ENCODE peak calls at places on chromosomes 5 and 9, in seven cellular contexts. N is tibial artery; Z is hepatocyte; S is keratinocyte; I is A673; J is body of pancreas; K is effector memory CD4-positive, alpha-beta T cell. U is an unnamed sample.

GRCh38 chr5:133952729-133953567 is 15.5 kb downstream of the C5orf15 start:
- DNase-seq in N (peak; percentile 88), K (no peak), Z (no peak), I (no peak), J (peak; percentile 28), S (peak; percentile 4), U (no peak)

GRCh38 chr9:109604788-109605187 is 106.7 kb upstream of the PTPN3 start:
- DNase-seq in Z (no peak), S (no peak), I (peak; percentile 75), N (no peak), J (no peak), K (no peak), U (no peak)

GRCh38 chr9:95048225-95049087 is 269.1 kb downstream of the FANCC start:
- DNase-seq in K (peak; percentile 25), Z (peak; percentile 87), N (peak; percentile 53), J (peak; percentile 87), I (peak; percentile 65), S (peak; percentile 59), U (no peak)

GRCh38 chr5:171745602-171746001 is 40.0 kb upstream of the SMIM23 start:
- DNase-seq in I (no peak), N (no peak), Z (no peak), K (no peak), J (no peak), S (no peak), U (no peak)

GRCh38 chr5:170622933-170623332 is 119.1 kb downstream of the KCNIP1 start:
- DNase-seq in S (no peak), N (no peak), J (no peak), Z (no peak), I (no peak), K (no peak), U (no peak)

GRCh38 chr9:137448569-137448962 is 7.4 kb upstream of the ENTPD8 start:
- DNase-seq in I (no peak), N (no peak), K (no peak), S (no peak), J (no peak), Z (no peak), U (no peak)

GRCh38 chr5:55850839-55851674 is at the start of gene IL31RA:
- DNase-seq in K (no peak), J (no peak), N (no peak), I (peak; percentile 29), S (peak; percentile 44), Z (peak; percentile 42), U (no peak)

GRCh38 chr9:133006731-133007352 is 24.0 kb upstream of the GTF3C5 start:
- DNase-seq in N (no peak), I (no peak), J (no peak), S (no peak), K (no peak), Z (no peak), U (no peak)

GRCh38 chr9:21764736-21765245 is 37.6 kb upstream of the MTAP start:
- DNase-seq in K (no peak), S (no peak), I (no peak), Z (no peak), J (no peak), N (no peak), U (no peak)

GRCh38 chr5:1004598-1005361 is 3.8 kb upstream of the NKD2 start:
- DNase-seq in J (peak; percentile 75), N (peak; percentile 52), S (no peak), I (peak; percentile 85), Z (peak; percentile 87), K (no peak), U (no peak)

GRCh38 chr9:27423919-27424710 is 100.0 kb upstream of the IFNK start:
- DNase-seq in K (no peak), S (no peak), N (no peak), Z (no peak), I (no peak), J (no peak), U (no peak)

GRCh38 chr5:123720955-123721354 is 209.0 kb downstream of the CSNK1G3 start:
- DNase-seq in J (no peak), N (no peak), K (no peak), S (no peak), Z (no peak), I (no peak), U (no peak)

GRCh38 chr9:88041447-88041846 is 67.1 kb upstream of the CDK20 start:
- DNase-seq in N (no peak), Z (peak; percentile 38), S (no peak), J (no peak), K (no peak), I (peak; percentile 42), U (no peak)

GRCh38 chr9:133403766-133404439 is 13.9 kb downstream of the REXO4 start:
- DNase-seq in S (peak; percentile 70), J (peak; percentile 69), Z (peak; percentile 49), N (no peak), K (peak; percentile 31), I (peak; percentile 29), U (no peak)

GRCh38 chr5:144191998-144192397 is 21.3 kb downstream of the KCTD16 start:
- DNase-seq in J (no peak), S (peak; percentile 55), K (no peak), I (peak; percentile 79), N (no peak), Z (peak; percentile 73), U (no peak)

GRCh38 chr9:106092083-106092482 is 397.7 kb downstream of the TMEM38B start:
- DNase-seq in Z (no peak), S (no peak), I (no peak), J (no peak), K (no peak), N (no peak), U (no peak)

GRCh38 chr5:141878186-141878770 is at the start of gene PCDH1:
- DNase-seq in K (no peak), N (no peak), S (no peak), I (peak; percentile 42), J (peak; percentile 66), Z (peak; percentile 72), U (peak; percentile 31)

GRCh38 chr9:75964431-75964830 is 74.0 kb downstream of the PCSK5 start:
- DNase-seq in I (no peak), K (no peak), Z (no peak), N (no peak), S (peak; percentile 80), J (no peak), U (no peak)

GRCh38 chr9:135809166-135809565 is 98.2 kb downstream of the CAMSAP1 start:
- DNase-seq in Z (no peak), I (no peak), J (no peak), S (no peak), N (no peak), K (no peak), U (no peak)

GRCh38 chr5:4758550-4758949 is 381.6 kb upstream of the ADAMTS16 start:
- DNase-seq in J (no peak), Z (no peak), N (no peak), K (no peak), S (no peak), I (no peak), U (no peak)

GRCh38 chr5:57082441-57083067 is 91.3 kb upstream of the GPBP1 start:
- DNase-seq in I (peak; percentile 30), J (no peak), Z (peak; percentile 55), K (no peak), N (no peak), S (no peak), U (no peak)

GRCh38 chr5:32092938-32093812 is 80.9 kb downstream of the GOLPH3 start:
- DNase-seq in N (peak; percentile 64), Z (peak; percentile 88), I (peak; percentile 86), S (no peak), J (peak; percentile 73), K (peak; percentile 13), U (peak; percentile 42)

DNA sequence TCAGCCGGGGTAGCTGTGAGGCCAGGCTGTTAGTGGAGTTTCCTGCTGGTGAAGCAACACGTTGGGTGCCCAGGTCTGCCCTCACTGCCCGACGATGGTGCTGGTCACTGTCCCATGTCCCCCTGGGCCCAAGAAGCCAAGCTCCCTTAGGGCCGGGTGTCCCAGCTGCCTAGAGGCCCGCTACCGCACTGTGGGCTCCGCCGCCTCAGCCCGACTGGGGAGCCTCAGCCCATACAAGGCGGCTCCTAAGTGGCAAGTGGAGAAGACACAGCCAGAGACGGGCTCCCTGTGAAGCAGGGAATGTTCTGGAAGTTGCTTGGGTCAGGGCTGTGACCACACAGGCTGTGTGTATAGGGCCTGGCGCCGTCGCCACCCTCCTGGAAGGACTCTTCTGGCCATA is 96.9 kb downstream of the RXRA start:
- DNase-seq in I (no peak), J (no peak), Z (no peak), N (no peak), S (no peak), K (no peak), U (no peak)
- H3K27ac ChIP-seq in I (no peak overlapping the region), J (no peak overlapping the region), Z (no peak overlapping the region), N (no peak overlapping the region), S (no peak overlapping the region), K (no peak overlapping the region), U (no peak overlapping the region)

DNA sequence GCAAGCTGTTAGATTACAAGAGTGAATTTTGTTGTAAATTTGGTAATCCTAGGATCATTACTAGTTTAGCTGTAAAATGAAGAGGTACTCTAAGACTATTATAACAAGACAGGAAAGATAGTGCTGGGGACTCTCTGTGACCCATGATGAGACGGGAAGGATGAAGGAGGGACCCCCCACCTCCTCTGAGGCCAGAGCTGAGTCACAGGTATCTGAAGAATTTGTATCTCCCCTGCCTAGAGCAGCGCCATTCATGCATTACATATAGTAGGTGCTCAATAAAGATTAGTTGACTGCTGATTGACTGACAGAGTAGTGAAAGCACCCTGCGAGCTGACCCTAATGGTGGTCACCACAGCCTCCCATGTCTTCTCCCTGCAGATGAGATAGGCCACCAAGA is 202.8 kb downstream of the SNX18 start:
- DNase-seq in Z (no peak), K (no peak), N (no peak), I (no peak), J (no peak), S (no peak), U (no peak)
- H3K27ac ChIP-seq in Z (no peak overlapping the region), K (no peak overlapping the region), N (peak overlapping the region; percentile 74), I (peak overlapping the region; percentile 99), J (no peak overlapping the region), S (no peak overlapping the region), U (no peak overlapping the region)

GRCh38 chr5:84231390-84231789 is 153.3 kb downstream of the EDIL3 start:
- DNase-seq in N (no peak), S (no peak), K (no peak), I (no peak), J (no peak), Z (no peak), U (no peak)
- H3K27ac ChIP-seq in N (no peak overlapping the region), S (no peak overlapping the region), K (no peak overlapping the region), I (no peak overlapping the region), J (no peak overlapping the region), Z (no peak overlapping the region), U (no peak overlapping the region)

DNA sequence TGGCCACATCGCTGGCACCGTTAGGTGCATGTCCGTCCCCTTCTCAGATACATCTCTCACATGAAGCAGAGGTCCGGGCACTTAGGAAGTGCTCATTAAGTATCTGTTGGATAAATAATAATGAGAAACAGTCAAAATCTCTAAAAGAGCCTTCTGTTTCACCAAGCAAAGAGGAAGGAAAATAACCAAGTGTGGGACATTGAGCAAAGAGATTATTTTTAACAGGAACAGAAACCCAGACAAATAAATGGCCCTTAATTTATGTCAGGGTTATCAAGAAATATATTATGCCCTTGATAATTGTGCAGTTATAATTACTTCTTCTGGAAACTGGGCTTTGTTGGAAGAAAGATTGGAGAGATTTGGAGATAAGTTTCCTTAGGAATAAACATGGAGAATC is 85.9 kb upstream of the ADRB2 start:
- DNase-seq in I (no peak), K (no peak), S (no peak), N (no peak), Z (no peak), J (no peak), U (no peak)
- H3K27ac ChIP-seq in I (no peak overlapping the region), K (no peak overlapping the region), S (no peak overlapping the region), N (peak overlapping the region; percentile 15), Z (no peak overlapping the region), J (no peak overlapping the region), U (no peak overlapping the region)

GRCh38 chr9:70044450-70045307 is 1.0 kb downstream of the MAMDC2 start:
- DNase-seq in S (no peak), I (no peak), N (no peak), Z (peak; percentile 54), K (no peak), J (peak; percentile 55), U (no peak)
- H3K27ac ChIP-seq in S (peak overlapping the region; percentile 32), I (no peak overlapping the region), N (peak overlapping the region; percentile 86), Z (no peak overlapping the region), K (no peak overlapping the region), J (no peak overlapping the region), U (no peak overlapping the region)